ENCODE peak calls at places on chromosome 19, in eight cellular contexts. V is AG04450, R is astrocyte of the cerebellum, Y is tibial nerve, W is HFFc6, U is uterus, A is A549, C is lower leg skin. O is an unnamed sample.

GRCh38 chr19:3098515-3099346 is 4.6 kb downstream of the GNA11 start:
- DNase-seq in R (peak; percentile 12), V (no peak), W (no peak), A (no peak), U (peak; percentile 48), Y (no peak), C (peak; percentile 91), O (no peak)

GRCh38 chr19:35756373-35757230 is at the start of gene HSPB6:
- DNase-seq in V (no peak), R (peak; percentile 16), U (peak; percentile 91), Y (peak; percentile 49), A (no peak), C (peak; percentile 90), W (peak; percentile 61), O (peak; percentile 82)

GRCh38 chr19:20051841-20052768 is 12.8 kb upstream of the ZNF682 start:
- DNase-seq in W (peak; percentile 97), A (no peak), U (peak; percentile 92), R (peak; percentile 93), V (peak; percentile 94), C (peak; percentile 97), Y (peak; percentile 84), O (peak; percentile 99)

GRCh38 chr19:38736413-38737280 is 7.6 kb downstream of the CAPN12 start:
- DNase-seq in C (no peak), A (peak; percentile 83), W (no peak), Y (no peak), R (no peak), U (peak; percentile 46), V (no peak), O (no peak)

GRCh38 chr19:41868120-41868988 is 8.3 kb downstream of the RPS19 start:
- DNase-seq in Y (no peak), A (no peak), U (no peak), W (no peak), V (no peak), C (no peak), R (no peak), O (no peak)

GRCh38 chr19:52640916-52641315 is 2.8 kb upstream of the ZNF83 start:
- DNase-seq in Y (no peak), W (no peak), C (no peak), V (no peak), U (no peak), A (no peak), R (no peak), O (no peak)

GRCh38 chr19:11383706-11384048 is 437 bp downstream of the EPOR start:
- DNase-seq in C (no peak), A (no peak), U (no peak), R (no peak), V (no peak), W (no peak), Y (no peak), O (no peak)

GRCh38 chr19:6794817-6795431 is 22.4 kb downstream of the VAV1 start:
- DNase-seq in R (no peak), U (no peak), A (peak; percentile 43), W (no peak), C (no peak), V (no peak), Y (no peak), O (no peak)

GRCh38 chr19:8255426-8256125 is 46.4 kb downstream of the CERS4 start:
- DNase-seq in Y (no peak), A (no peak), W (no peak), C (no peak), R (no peak), V (no peak), U (no peak), O (no peak)

GRCh38 chr19:41205995-41206394 is 13.0 kb downstream of the CYP2S1 start:
- DNase-seq in V (no peak), Y (no peak), R (no peak), C (no peak), U (no peak), A (peak; percentile 59), W (no peak), O (no peak)

GRCh38 chr19:7942981-7943443 is 454 bp downstream of the TIMM44 start:
- DNase-seq in C (no peak), U (no peak), W (no peak), R (no peak), V (no peak), Y (no peak), A (no peak), O (peak; percentile 11)

GRCh38 chr19:15864824-15865223 is 33.0 kb downstream of the CYP4F2 start:
- DNase-seq in Y (no peak), A (no peak), R (no peak), W (no peak), V (no peak), U (no peak), C (no peak), O (no peak)

GRCh38 chr19:31498781-31499180 is 149.5 kb upstream of the TSHZ3 start:
- DNase-seq in Y (no peak), C (peak; percentile 26), A (no peak), V (no peak), W (no peak), U (no peak), R (no peak), O (no peak)

GRCh38 chr19:2214253-2214652 is 21.9 kb downstream of the PLEKHJ1 start:
- DNase-seq in Y (no peak), U (no peak), C (no peak), W (no peak), A (no peak), V (no peak), R (no peak), O (no peak)

GRCh38 chr19:19820774-19821315 is 705 bp downstream of the ZNF506 start:
- DNase-seq in W (no peak), R (no peak), C (no peak), A (no peak), Y (no peak), U (no peak), V (no peak), O (no peak)

GRCh38 chr19:49490287-49491029 is 3.0 kb downstream of the RPL13A start:
- DNase-seq in A (no peak), V (no peak), U (no peak), W (no peak), R (no peak), C (no peak), Y (no peak), O (no peak)

GRCh38 chr19:30171138-30171635 is 201.0 kb upstream of the ZNF536 start:
- DNase-seq in W (no peak), R (no peak), U (no peak), C (no peak), V (no peak), Y (no peak), A (no peak), O (no peak)

GRCh38 chr19:11578342-11579142 is 1.1 kb upstream of the ACP5 start:
- DNase-seq in R (no peak), V (no peak), C (no peak), U (peak; percentile 46), A (no peak), Y (no peak), W (no peak), O (no peak)

DNA sequence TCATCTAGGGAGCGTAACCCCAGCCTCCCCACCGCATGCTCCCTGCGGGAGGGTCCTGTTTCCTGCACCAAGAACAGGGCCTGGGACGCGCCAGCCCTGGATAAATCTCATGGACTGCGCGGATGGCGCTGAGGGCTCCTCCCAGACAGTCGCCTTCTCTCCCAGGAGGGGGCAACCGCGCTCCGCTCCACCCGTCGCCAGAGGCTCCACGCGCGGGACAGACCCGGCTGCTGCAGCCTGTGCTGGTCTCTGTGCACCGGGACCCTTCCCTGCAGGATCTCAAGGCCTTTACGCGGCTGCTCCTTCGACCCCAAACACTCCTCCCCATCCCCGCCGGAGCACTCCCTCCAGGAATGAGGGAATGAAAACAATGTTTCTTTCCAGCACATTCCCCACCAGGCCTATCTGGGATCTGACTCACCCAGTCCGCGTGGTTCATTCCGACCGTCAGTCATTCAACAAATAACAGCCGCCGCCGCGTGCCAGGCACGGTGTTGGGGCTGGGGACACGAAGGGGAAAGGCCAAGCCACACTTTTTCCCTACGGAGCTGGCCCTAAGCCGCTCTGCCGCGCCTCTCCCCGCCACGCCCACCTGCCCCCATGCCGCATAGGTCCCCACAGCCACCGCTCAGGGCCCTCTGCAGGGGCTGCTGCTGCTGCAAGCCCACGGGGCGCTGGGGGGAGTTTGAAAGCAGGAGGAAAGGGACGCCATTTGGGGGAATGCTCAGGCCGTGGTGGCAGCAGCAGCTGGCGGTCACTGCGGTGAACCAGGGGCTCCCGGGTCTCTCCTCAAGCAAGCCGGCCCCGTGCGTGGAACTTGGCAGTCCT is 6.0 kb downstream of the PNMA8B start:
- DNase-seq in R (no peak), A (no peak), Y (peak; percentile 33), C (peak; percentile 91), W (peak; percentile 41), U (peak; percentile 58), V (no peak), O (peak; percentile 70)
- TF ChIP-seq CTCF in R (peak; percentile 35), A (no peak), Y (peak; percentile 18), C (no peak), W (peak; percentile 55), U (peak; percentile 27), V (peak; percentile 37), O (peak; percentile 31)

GRCh38 chr19:50870417-50871089 is 2.7 kb upstream of the KLK2 start:
- DNase-seq in V (no peak), R (no peak), W (no peak), Y (no peak), U (no peak), C (no peak), A (peak; percentile 90), O (no peak)
- TF ChIP-seq CTCF in V (no peak), R (no peak), W (peak; percentile 61), Y (no peak), U (no peak), C (no peak), A (peak; percentile 28), O (no peak)

DNA sequence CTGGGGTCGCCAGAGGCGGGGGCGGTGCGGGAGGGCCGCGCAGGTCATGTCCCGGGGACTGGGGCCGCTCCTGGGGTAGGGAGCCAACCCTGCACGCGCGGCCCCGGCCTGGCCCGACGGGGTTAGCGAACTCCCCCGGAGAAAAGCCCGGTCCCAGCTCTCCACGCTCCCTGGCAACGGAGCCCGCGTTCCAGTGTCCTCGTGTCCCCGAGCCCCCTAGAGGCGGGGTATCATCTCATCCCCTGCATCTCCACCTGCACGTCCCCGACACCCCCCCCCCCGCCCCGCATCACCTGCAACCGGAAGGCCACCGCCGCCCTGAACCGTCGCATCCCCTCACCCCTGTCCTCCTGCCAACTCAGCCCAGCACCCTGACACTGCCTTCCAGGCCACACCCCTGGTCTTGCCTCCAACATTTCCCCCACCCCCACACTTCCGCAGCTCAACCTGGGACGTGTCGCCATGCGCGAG is 2.7 kb downstream of the WDR88 start:
- DNase-seq in R (no peak), U (no peak), A (no peak), V (no peak), C (no peak), W (no peak), Y (no peak), O (no peak)
- TF ChIP-seq CTCF in R (no peak), U (no peak), A (no peak), V (no peak), C (no peak), W (no peak), Y (no peak), O (no peak)

DNA sequence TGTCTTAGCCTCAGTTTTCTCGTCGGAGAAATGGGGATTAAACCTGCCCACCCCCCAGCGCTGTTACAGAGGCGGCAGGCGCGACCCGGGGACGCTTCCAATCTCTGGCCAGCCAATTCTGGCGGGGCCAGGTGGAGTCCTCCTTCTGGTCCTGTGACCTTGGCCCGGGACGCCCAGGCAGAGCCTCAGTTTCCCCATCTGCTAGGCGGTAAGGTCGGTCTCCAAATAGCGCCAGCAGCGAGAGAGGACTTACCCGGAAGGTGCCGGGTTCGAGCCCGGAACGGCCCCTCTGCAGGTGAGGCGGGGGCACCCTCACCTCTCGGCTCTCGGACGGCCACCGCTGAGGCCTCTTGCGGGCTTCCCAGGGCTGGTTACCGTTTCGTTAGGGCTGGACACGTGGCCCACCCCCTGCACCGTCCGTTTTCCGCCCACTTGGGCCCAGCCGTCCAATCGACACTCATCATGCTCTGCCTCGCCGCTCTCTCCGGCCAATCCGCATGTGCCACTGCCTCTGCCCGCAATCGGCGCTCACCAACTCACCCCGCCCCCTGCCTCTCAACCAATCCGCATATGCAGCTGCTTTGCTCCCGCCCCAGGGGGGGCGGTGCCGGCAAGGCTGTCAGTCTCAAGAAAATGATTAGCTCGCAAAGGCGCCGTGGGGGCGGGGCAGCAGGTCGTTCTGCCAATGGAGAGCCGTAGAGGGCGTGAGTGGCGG is at the start of gene ISOC2:
- DNase-seq in R (peak; percentile 99), A (peak; percentile 100), Y (peak; percentile 100), W (peak; percentile 100), C (peak; percentile 100), V (peak; percentile 99), U (peak; percentile 100), O (peak; percentile 100)
- TF ChIP-seq CTCF in R (no peak), A (no peak), Y (no peak), W (no peak), C (no peak), V (no peak), U (no peak), O (no peak)